ENCODE peak calls at places on chromosomes 16 and 17, in seven cellular contexts. F is GM12878; O is heart right ventricle; I is neural progenitor cell; R is mesendoderm; M is effector memory CD4-positive, alpha-beta T cell; A is AG04450. Q is an unnamed sample.

GRCh38 chr16:47815655-47816054 is 340.1 kb downstream of the ABCC12 start:
- DNase-seq in M (no peak), F (no peak), O (no peak), I (no peak), A (no peak), R (no peak), Q (no peak)

GRCh38 chr17:19630651-19631050 is 17.9 kb upstream of the ALDH3A2 start:
- DNase-seq in A (no peak), R (no peak), O (no peak), M (no peak), F (no peak), I (no peak), Q (no peak)

GRCh38 chr16:14151256-14152030 is 80.3 kb downstream of the MRTFB start:
- DNase-seq in A (no peak), O (peak), M (no peak), R (no peak), F (no peak), I (no peak), Q (no peak)

GRCh38 chr17:66302761-66303626 is 581 bp downstream of the PRKCA start:
- DNase-seq in R (peak), F (no peak), M (peak), I (peak), O (peak), A (no peak), Q (peak)

GRCh38 chr16:1530883-1531637 is 2.4 kb upstream of the TMEM204 start:
- DNase-seq in M (no peak), A (peak), R (no peak), O (peak), F (no peak), I (no peak), Q (no peak)

GRCh38 chr16:28103516-28104170 is 40.1 kb upstream of the GSG1L start:
- DNase-seq in I (no peak), O (no peak), M (no peak), R (no peak), A (no peak), F (no peak), Q (no peak)

GRCh38 chr17:2796164-2797140 is at the start of gene RAP1GAP2:
- DNase-seq in R (no peak), O (peak), M (peak), A (no peak), F (no peak), I (no peak), Q (peak)

GRCh38 chr17:69213059-69213813 is 15.4 kb downstream of the ABCA10 start:
- DNase-seq in O (no peak), A (no peak), M (no peak), F (no peak), I (no peak), R (peak), Q (no peak)

GRCh38 chr17:34826332-34826731 is 134.9 kb downstream of the CCT6B start:
- DNase-seq in A (no peak), O (no peak), R (peak), I (no peak), M (no peak), F (no peak), Q (no peak)

GRCh38 chr16:80366023-80366422 is 174.8 kb upstream of the DYNLRB2 start:
- DNase-seq in R (no peak), M (no peak), A (no peak), F (no peak), I (no peak), O (no peak), Q (no peak)

GRCh38 chr16:31404353-31405064 is 11.4 kb downstream of the ITGAD start:
- DNase-seq in M (no peak), R (no peak), F (no peak), I (no peak), O (no peak), A (no peak), Q (no peak)

GRCh38 chr16:14428043-14428442 is 202.0 kb downstream of the PARN start:
- DNase-seq in I (no peak), R (no peak), A (no peak), F (no peak), M (no peak), O (no peak), Q (no peak)

GRCh38 chr17:44008205-44008909 is 3.9 kb downstream of the NAGS start:
- DNase-seq in R (peak), F (no peak), A (no peak), O (no peak), M (no peak), I (no peak), Q (no peak)

GRCh38 chr17:1736348-1737281 is 6.1 kb upstream of the SERPINF2 start:
- DNase-seq in A (peak), M (no peak), I (no peak), O (peak), R (no peak), F (no peak), Q (no peak)

GRCh38 chr17:2395258-2396170 is 5.3 kb downstream of the MNT start:
- DNase-seq in F (no peak), I (no peak), A (no peak), O (no peak), R (peak), M (no peak), Q (peak)

GRCh38 chr17:30271102-30271501 is 20.6 kb downstream of the BLMH start:
- DNase-seq in F (no peak), A (no peak), I (no peak), M (no peak), O (no peak), R (no peak), Q (no peak)

GRCh38 chr16:4465977-4466779 is 8.2 kb downstream of the NMRAL1 start:
- DNase-seq in O (peak), F (no peak), I (no peak), M (peak), A (no peak), R (no peak), Q (peak)

GRCh38 chr16:30894540-30895368 is 877 bp upstream of the BCL7C start:
- DNase-seq in A (no peak), M (no peak), F (no peak), O (no peak), I (no peak), R (no peak), Q (no peak)

GRCh38 chr16:53282975-53283946 is 151.0 kb upstream of the RBL2 start:
- DNase-seq in O (no peak), A (peak), M (no peak), I (peak), F (peak), R (peak), Q (no peak)

GRCh38 chr17:35889818-35890773 is 9.9 kb upstream of the CCL5 start:
- DNase-seq in M (no peak), R (no peak), O (no peak), F (no peak), I (peak), A (no peak), Q (no peak)

GRCh38 chr17:50883850-50884291 is 17.7 kb upstream of the TOB1 start:
- DNase-seq in F (no peak), O (no peak), M (no peak), A (no peak), R (no peak), I (no peak), Q (peak)

GRCh38 chr17:14316131-14316854 is 15.4 kb downstream of the HS3ST3B1 start:
- DNase-seq in R (no peak), A (no peak), M (no peak), O (no peak), F (no peak), I (peak), Q (no peak)

GRCh38 chr16:81562174-81562849 is 117.7 kb downstream of the CMIP start:
- DNase-seq in R (no peak), M (no peak), A (no peak), O (no peak), F (no peak), I (no peak), Q (no peak)

GRCh38 chr16:58421529-58421928 is 29.3 kb downstream of the GINS3 start:
- DNase-seq in A (no peak), R (no peak), F (no peak), M (no peak), O (peak), I (no peak), Q (no peak)

GRCh38 chr16:84897911-84898377 is 78.2 kb downstream of the CRISPLD2 start:
- DNase-seq in O (no peak), A (no peak), R (no peak), M (no peak), F (no peak), I (no peak), Q (no peak)

GRCh38 chr17:49384962-49385361 is 22.9 kb upstream of the ZNF652 start:
- DNase-seq in F (no peak), A (no peak), I (no peak), O (no peak), M (no peak), R (no peak), Q (no peak)
- H3K27ac ChIP-seq in F (no peak), A (no peak), I (no peak), O (no peak), M (no peak), R (no peak), Q (no peak)

GRCh38 chr17:28228109-28228840 is 90.7 kb upstream of the TMEM97 start:
- DNase-seq in R (peak), A (no peak), I (peak), M (no peak), O (no peak), F (no peak), Q (no peak)
- H3K27ac ChIP-seq in R (no peak), A (no peak), I (no peak), M (no peak), O (no peak), F (no peak), Q (no peak)

GRCh38 chr17:4937553-4937952 is 2.3 kb downstream of the SLC25A11 start:
- DNase-seq in R (no peak), M (no peak), O (no peak), A (no peak), I (no peak), F (no peak), Q (no peak)
- H3K27ac ChIP-seq in R (no peak), M (no peak), O (no peak), A (no peak), I (no peak), F (no peak), Q (no peak)

DNA sequence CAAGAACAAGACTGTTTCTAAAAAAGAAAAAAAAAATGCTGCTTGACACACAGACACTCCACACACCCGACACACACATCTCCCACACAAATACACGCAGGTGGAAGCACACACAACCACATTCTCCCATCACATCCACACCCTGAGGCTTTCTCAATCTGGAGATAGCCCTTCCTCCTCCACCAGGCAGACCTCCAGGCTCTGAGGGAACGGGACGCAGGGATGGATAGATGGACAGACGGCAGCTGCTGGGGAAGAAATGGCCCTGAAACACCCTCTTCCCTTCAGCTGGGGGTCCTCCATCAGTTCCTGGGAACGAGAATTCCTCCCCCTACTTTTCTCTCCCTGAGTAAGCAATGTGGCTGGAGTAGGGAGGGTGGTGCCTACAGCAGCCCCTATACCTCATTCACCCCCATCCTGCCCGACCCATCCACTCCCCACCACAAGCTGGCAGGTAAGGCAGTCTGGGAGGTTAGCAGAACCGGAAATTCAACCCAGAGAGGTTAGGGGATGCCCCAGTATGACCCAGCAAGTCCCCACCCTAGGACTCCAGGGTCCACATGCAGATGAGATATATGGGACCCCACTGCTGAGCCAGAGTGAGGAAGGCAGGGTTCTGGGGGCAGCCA is 4.1 kb upstream of the LITAFD start:
- DNase-seq in I (no peak), O (no peak), F (no peak), R (no peak), A (no peak), M (no peak), Q (no peak)
- H3K27ac ChIP-seq in I (no peak), O (no peak), F (no peak), R (no peak), A (peak), M (no peak), Q (no peak)

GRCh38 chr17:75875940-75876189 is 2.5 kb downstream of the TRIM47 start:
- DNase-seq in O (peak), R (no peak), I (no peak), A (no peak), M (no peak), F (no peak), Q (no peak)

GRCh38 chr17:75878174-75878998 is at the start of gene TRIM47:
- DNase-seq in M (no peak), F (no peak), O (peak), I (peak), R (peak), A (no peak), Q (peak)

GRCh38 chr17:75877752-75878173 is 618 bp downstream of the TRIM47 start:
- DNase-seq in M (peak), F (no peak), R (peak), O (peak), I (peak), A (no peak), Q (peak)

GRCh38 chr17:75876190-75876937 is 2.0 kb downstream of the TRIM47 start:
- DNase-seq in I (peak), F (no peak), R (peak), M (peak), O (no peak), A (no peak), Q (peak)

GRCh38 chr17:75876938-75877751 is 1.2 kb downstream of the TRIM47 start:
- DNase-seq in I (peak), F (no peak), M (no peak), A (peak), O (peak), R (peak), Q (peak)
- H3K27ac ChIP-seq in I (no peak), F (no peak), M (peak), A (peak), O (peak), R (no peak), Q (peak)

GRCh38 chr17:59757881-59758385 is 50.5 kb downstream of the VMP1 start:
- DNase-seq in R (no peak), I (no peak), O (no peak), F (no peak), A (no peak), M (no peak), Q (no peak)
- H3K27ac ChIP-seq in R (no peak), I (no peak), O (no peak), F (no peak), A (no peak), M (no peak), Q (no peak)

GRCh38 chr17:78349831-78350631 is 9.8 kb downstream of the SOCS3 start:
- DNase-seq in R (no peak), M (no peak), F (no peak), O (no peak), I (no peak), A (no peak), Q (no peak)
- H3K27ac ChIP-seq in R (no peak), M (no peak), F (no peak), O (no peak), I (no peak), A (no peak), Q (no peak)

DNA sequence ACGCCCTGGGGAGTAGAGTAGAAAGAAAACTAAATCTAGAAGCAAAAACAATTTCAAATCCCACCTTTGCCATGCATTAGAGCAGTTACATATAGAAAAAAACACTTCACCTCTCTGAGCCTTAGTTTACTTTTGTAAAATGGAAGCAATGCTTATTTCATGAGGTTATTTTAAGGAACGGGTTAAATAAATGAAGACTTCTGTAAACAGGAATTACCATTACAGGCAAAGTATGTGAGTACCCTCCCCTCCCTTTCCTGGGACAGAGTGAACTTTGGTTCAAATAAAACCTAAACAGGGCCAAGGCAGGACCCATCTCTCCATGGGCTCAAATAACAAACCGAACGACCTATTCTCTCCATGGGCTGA is 4.5 kb upstream of the KRT15 start:
- DNase-seq in A (no peak), F (no peak), R (no peak), O (no peak), I (no peak), M (no peak), Q (no peak)
- H3K27ac ChIP-seq in A (no peak), F (no peak), R (no peak), O (no peak), I (no peak), M (no peak), Q (peak)

Q was measured in colonic mucosa.